ENCODE peak calls at places on chromosomes 3 and 15, in four cellular contexts. P, B, K and A are unnamed samples.

GRCh38 chr15:66948294-66948693 is 117.1 kb upstream of the SMAD3 start:
- DNase-seq in B (no peak), P (no peak), K (no peak), A (no peak)

GRCh38 chr3:36494461-36495109 is 114.3 kb downstream of the STAC start:
- DNase-seq in K (no peak), P (no peak), B (no peak), A (no peak)

GRCh38 chr3:69246612-69247011 is 124.2 kb upstream of the LMOD3 start:
- DNase-seq in B (no peak), P (no peak), K (no peak), A (no peak)

GRCh38 chr15:27086800-27087199 is 115.8 kb downstream of the GABRG3 start:
- DNase-seq in P (no peak), K (no peak), B (no peak), A (no peak)

GRCh38 chr3:192747145-192747544 is 19.8 kb upstream of the FGF12 start:
- DNase-seq in P (no peak), B (no peak), K (no peak), A (no peak)

GRCh38 chr15:90336705-90337141 is 15.4 kb upstream of the ZNF774 start:
- DNase-seq in K (peak; percentile 37), B (no peak), P (peak; percentile 82), A (peak; percentile 77)

GRCh38 chr3:194488007-194488742 is 1.4 kb upstream of the ATP13A3 start:
- DNase-seq in K (peak; percentile 49), B (no peak), P (no peak), A (no peak)

GRCh38 chr15:51759557-51760070 is 8.2 kb downstream of the TMOD2 start:
- DNase-seq in K (peak; percentile 12), P (no peak), B (peak; percentile 44), A (no peak)

GRCh38 chr3:169901453-169901852 is 9.9 kb upstream of the SAMD7 start:
- DNase-seq in K (no peak), B (no peak), P (no peak), A (no peak)

GRCh38 chr3:28916713-28917499 is 364.0 kb upstream of the RBMS3 start:
- DNase-seq in K (peak; percentile 16), B (peak; percentile 65), P (peak; percentile 78), A (peak; percentile 49)

GRCh38 chr15:45376300-45376928 is 1.9 kb downstream of the GATM start:
- DNase-seq in K (no peak), B (no peak), P (no peak), A (no peak)

GRCh38 chr3:62462790-62463186 is 89.4 kb upstream of the FEZF2 start:
- DNase-seq in P (no peak), K (no peak), B (no peak), A (no peak)

GRCh38 chr3:5058463-5058862 is 63.6 kb upstream of the ARL8B start:
- DNase-seq in P (no peak), B (no peak), K (no peak), A (no peak)

GRCh38 chr3:99648091-99648490 is 9.7 kb downstream of the COL8A1 start:
- DNase-seq in K (no peak), P (no peak), B (no peak), A (no peak)

GRCh38 chr15:95624100-95624499 is 706.4 kb upstream of the NR2F2 start:
- DNase-seq in P (no peak), K (no peak), B (no peak), A (no peak)

GRCh38 chr3:73556520-73557371 is 68.0 kb downstream of the PDZRN3 start:
- DNase-seq in B (no peak), K (no peak), P (no peak), A (no peak)

GRCh38 chr3:25589783-25590258 is 74.9 kb downstream of the TOP2B start:
- DNase-seq in B (no peak), K (no peak), P (peak; percentile 80), A (no peak)

GRCh38 chr3:3701949-3702348 is 97.3 kb upstream of the LRRN1 start:
- DNase-seq in K (no peak), B (no peak), P (no peak), A (no peak)

GRCh38 chr3:196159952-196160804 is 51.0 kb downstream of the ZDHHC19 start:
- DNase-seq in P (no peak), K (peak; percentile 51), B (no peak), A (peak; percentile 83)